ENCODE peak calls at places on chromosome 9, in five cellular contexts. Y is IMR-90, A is lower lobe of right lung, E is dorsolateral prefrontal cortex, W is adrenal gland. V is an unnamed sample.

GRCh38 chr9:8694983-8695588 is 895.5 kb upstream of the DMAC1 start:
- DNase-seq in Y (no peak), A (no peak), E (no peak), W (no peak), V (no peak)

GRCh38 chr9:96258967-96259366 is 43.0 kb downstream of the HSD17B3 start:
- DNase-seq in Y (no peak), A (no peak), E (no peak), W (no peak), V (no peak)

GRCh38 chr9:72315510-72316287 is 49.3 kb downstream of the ZFAND5 start:
- DNase-seq in Y (peak), A (peak), E (no peak), W (no peak), V (no peak)

GRCh38 chr9:5510360-5510931 is at the start of gene PDCD1LG2:
- DNase-seq in Y (peak), A (no peak), E (no peak), W (no peak), V (no peak)

GRCh38 chr9:108815156-108815555 is 40.6 kb downstream of the ACTL7B start:
- DNase-seq in Y (no peak), A (no peak), E (no peak), W (no peak), V (no peak)

GRCh38 chr9:96565684-96566360 is 53.8 kb downstream of the CDC14B start:
- DNase-seq in Y (peak), A (no peak), E (no peak), W (no peak), V (no peak)

GRCh38 chr9:108469654-108470053 is 386.1 kb downstream of the ACTL7B start:
- DNase-seq in Y (peak), A (peak), E (no peak), W (no peak), V (no peak)

GRCh38 chr9:92609142-92609500 is 60.8 kb downstream of the IPPK start:
- DNase-seq in Y (no peak), A (no peak), E (no peak), W (no peak), V (no peak)

GRCh38 chr9:129384138-129384886 is 206.3 kb upstream of the IER5L start:
- DNase-seq in Y (no peak), A (no peak), E (no peak), W (no peak), V (no peak)

GRCh38 chr9:129383005-129383414 is 204.9 kb upstream of the IER5L start:
- DNase-seq in Y (no peak), A (peak), E (no peak), W (peak), V (no peak)

GRCh38 chr9:129384887-129385614 is 207.0 kb upstream of the IER5L start:
- DNase-seq in Y (no peak), A (no peak), E (no peak), W (no peak), V (no peak)

GRCh38 chr9:129382281-129383004 is 204.4 kb upstream of the IER5L start:
- DNase-seq in Y (no peak), A (no peak), E (peak), W (no peak), V (no peak)

GRCh38 chr9:129383415-129384088 is 205.5 kb upstream of the IER5L start:
- DNase-seq in Y (peak), A (peak), E (peak), W (peak), V (peak)
- H3K4me3 ChIP-seq in Y (peak), A (peak), E (peak), W (peak), V (peak)

GRCh38 chr9:20622330-20623020 is at the start of gene MLLT3:
- DNase-seq in Y (peak), A (peak), E (peak), W (peak), V (peak)
- H3K4me3 ChIP-seq in Y (peak), A (peak), E (peak), W (peak), V (peak)

DNA sequence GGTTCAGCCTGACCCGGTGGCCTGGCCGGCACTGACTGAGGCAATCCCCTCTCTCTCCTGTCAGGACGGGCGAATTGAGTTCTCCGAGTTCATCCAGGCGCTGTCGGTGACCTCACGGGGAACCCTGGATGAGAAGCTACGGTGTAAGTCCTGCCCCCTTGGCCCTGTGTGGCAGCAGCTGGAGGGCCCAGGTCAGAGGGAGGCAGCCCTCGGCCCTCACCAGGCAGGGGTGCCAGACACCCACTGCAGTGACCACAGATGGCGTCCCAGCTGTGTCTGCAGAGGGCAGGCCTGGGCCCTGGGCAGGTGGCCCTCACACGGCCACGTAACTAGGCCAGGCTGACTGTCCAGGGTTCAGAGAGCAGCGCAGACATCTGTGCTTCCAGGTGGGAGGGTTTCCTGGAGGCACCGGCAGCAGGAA is 45.9 kb upstream of the HMCN2 start:
- DNase-seq in Y (no peak), A (no peak), E (no peak), W (no peak), V (no peak)
- H3K4me3 ChIP-seq in Y (no peak), A (no peak), E (no peak), W (no peak), V (no peak)

DNA sequence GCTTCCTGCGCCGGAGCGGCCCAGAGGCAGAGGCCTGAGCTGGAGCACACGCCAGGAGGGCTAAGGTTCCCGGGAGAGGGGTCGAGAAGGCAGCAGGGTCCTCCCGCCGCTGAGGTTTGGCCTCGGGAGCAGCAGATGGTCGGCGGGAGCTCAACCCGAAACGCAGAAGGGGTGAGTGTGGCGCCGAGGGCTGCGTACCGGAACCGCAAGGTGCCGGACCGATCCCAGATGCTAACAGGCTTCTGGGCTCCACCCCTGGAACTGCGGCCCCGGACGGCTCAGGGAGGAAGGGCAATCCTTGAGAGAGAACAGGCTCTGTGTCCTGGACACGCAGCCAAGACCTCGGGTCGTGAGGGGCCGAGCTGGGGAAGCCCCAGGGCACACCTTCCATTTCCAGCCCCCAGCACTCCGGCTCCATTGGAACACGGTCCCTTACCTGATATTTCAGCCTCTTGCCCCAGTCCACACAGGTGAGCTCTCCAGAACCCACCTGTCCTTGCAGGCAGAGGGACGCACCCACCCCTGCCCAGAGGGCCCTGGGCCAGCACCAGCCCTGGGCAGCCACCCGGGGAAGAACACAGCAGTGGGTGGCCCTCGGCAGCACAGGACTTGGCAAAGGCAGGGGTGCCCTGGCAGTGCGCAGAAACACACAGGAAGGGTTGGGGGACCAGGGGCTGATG is 1.4 kb downstream of the LHX3 start:
- DNase-seq in Y (no peak), A (no peak), E (no peak), W (no peak), V (no peak)
- H3K4me3 ChIP-seq in Y (no peak), A (no peak), E (no peak), W (no peak), V (no peak)

V was measured in HL-60.